ENCODE peak calls at places on chromosomes 4 and X, in nine cellular contexts. Y is transverse colon, R is HepG2, Q is H1, W is suprapubic skin, G is K562, Z is SK-N-SH, N is stomach, X is breast epithelium. L is an unnamed sample.

GRCh38 chr4:25702848-25703247 is 47.2 kb downstream of the SLC34A2 start:
- DNase-seq in Y (no peak), R (no peak), Q (no peak), W (peak; percentile 68), G (no peak), Z (no peak), N (no peak), X (no peak), L (no peak)

GRCh38 chrX:136138939-136139338 is 8.4 kb upstream of the FHL1 start:
- DNase-seq in Y (no peak), R (no peak), Q (no peak), W (no peak), G (no peak), Z (no peak), N (no peak), X (no peak), L (no peak)

GRCh38 chrX:115949900-115950822 is 220.4 kb upstream of the AGTR2 start:
- DNase-seq in Y (peak; percentile 50), R (peak; percentile 33), Q (no peak), W (no peak), G (no peak), Z (peak; percentile 62), N (peak; percentile 63), X (peak; percentile 34), L (no peak)

GRCh38 chr4:183458005-183458404 is 13.6 kb downstream of the CDKN2AIP start:
- DNase-seq in Y (no peak), R (no peak), Q (no peak), W (no peak), G (no peak), Z (no peak), N (no peak), X (no peak), L (no peak)

GRCh38 chrX:69506617-69507499 is 2.7 kb downstream of the NALF2 start:
- DNase-seq in Y (no peak), R (no peak), Q (no peak), W (no peak), G (no peak), Z (no peak), N (no peak), X (no peak), L (no peak)

GRCh38 chr4:185535818-185536729 is 767 bp upstream of the PDLIM3 start:
- DNase-seq in Y (peak; percentile 23), R (no peak), Q (no peak), W (no peak), G (no peak), Z (peak; percentile 33), N (no peak), X (peak; percentile 43), L (no peak)

GRCh38 chr4:181235361-181235760 is 1007.8 kb upstream of the TENM3 start:
- DNase-seq in Y (no peak), R (no peak), Q (no peak), W (no peak), G (no peak), Z (no peak), N (no peak), X (no peak), L (no peak)

GRCh38 chr4:114911141-114911540 is 202.3 kb downstream of the NDST4 start:
- DNase-seq in Y (no peak), R (no peak), Q (no peak), W (no peak), G (no peak), Z (no peak), N (no peak), X (no peak), L (no peak)

GRCh38 chr4:168993724-168994510 is 16.1 kb downstream of the CBR4 start:
- DNase-seq in Y (no peak), R (no peak), Q (no peak), W (no peak), G (no peak), Z (no peak), N (no peak), X (no peak), L (no peak)

GRCh38 chrX:131762802-131763234 is 218.9 kb downstream of the OR13H1 start:
- DNase-seq in Y (peak; percentile 61), R (no peak), Q (no peak), W (no peak), G (peak; percentile 6), Z (peak; percentile 50), N (peak; percentile 48), X (peak; percentile 61), L (no peak)

GRCh38 chr4:10098770-10099139 is 17.8 kb downstream of the WDR1 start:
- DNase-seq in Y (no peak), R (no peak), Q (no peak), W (no peak), G (no peak), Z (no peak), N (no peak), X (no peak), L (no peak)

GRCh38 chrX:117972681-117973080 is 143.9 kb downstream of the KLHL13 start:
- DNase-seq in Y (no peak), R (no peak), Q (no peak), W (no peak), G (no peak), Z (no peak), N (no peak), X (no peak), L (no peak)

GRCh38 chr4:53576676-53577372 is 14.5 kb downstream of the LNX1 start:
- DNase-seq in Y (no peak), R (no peak), Q (no peak), W (no peak), G (no peak), Z (no peak), N (no peak), X (no peak), L (no peak)

GRCh38 chr4:165763640-165764039 is 109.4 kb upstream of the TLL1 start:
- DNase-seq in Y (no peak), R (no peak), Q (no peak), W (no peak), G (no peak), Z (no peak), N (no peak), X (no peak), L (no peak)

GRCh38 chr4:40933272-40934053 is 183.7 kb downstream of the NSUN7 start:
- DNase-seq in Y (no peak), R (no peak), Q (no peak), W (peak; percentile 45), G (no peak), Z (peak; percentile 20), N (no peak), X (peak; percentile 5), L (no peak)

GRCh38 chr4:139887962-139888735 is 222.5 kb downstream of the MGST2 start:
- DNase-seq in Y (peak; percentile 16), R (no peak), Q (no peak), W (no peak), G (no peak), Z (peak; percentile 23), N (no peak), X (peak; percentile 80), L (no peak)

GRCh38 chr4:107564326-107564725 is 155.7 kb downstream of the PAPSS1 start:
- DNase-seq in Y (no peak), R (no peak), Q (no peak), W (no peak), G (no peak), Z (no peak), N (peak; percentile 26), X (no peak), L (no peak)

GRCh38 chr4:145679520-145679919 is 426 bp upstream of the C4orf51 start:
- DNase-seq in Y (no peak), R (peak; percentile 25), Q (no peak), W (no peak), G (no peak), Z (no peak), N (peak; percentile 32), X (peak; percentile 26), L (no peak)

GRCh38 chr4:103054030-103054429 is 22.5 kb downstream of the SLC9B2 start:
- DNase-seq in Y (no peak), R (peak; percentile 4), Q (no peak), W (no peak), G (no peak), Z (no peak), N (no peak), X (no peak), L (no peak)

GRCh38 chr4:105058177-105058812 is 88.4 kb upstream of the TET2 start:
- DNase-seq in Y (no peak), R (no peak), Q (no peak), W (no peak), G (no peak), Z (no peak), N (no peak), X (no peak), L (no peak)
- H3K27ac ChIP-seq in Y (no peak overlapping the region), R (no peak overlapping the region), Q (no peak overlapping the region), W (peak overlapping the region; percentile 45), G (no peak overlapping the region), Z (peak overlapping the region; percentile 56), N (no peak overlapping the region), X (no peak overlapping the region), L (no peak overlapping the region)

GRCh38 chr4:87505862-87506261 is 23.3 kb downstream of the SPARCL1 start:
- DNase-seq in Y (no peak), R (no peak), Q (peak; percentile 58), W (no peak), G (no peak), Z (no peak), N (no peak), X (no peak), L (no peak)

GRCh38 chr4:87498446-87498900 is 30.7 kb downstream of the SPARCL1 start:
- DNase-seq in Y (no peak), R (no peak), Q (no peak), W (no peak), G (no peak), Z (no peak), N (no peak), X (no peak), L (no peak)

GRCh38 chr4:87500107-87500462 is 29.1 kb downstream of the SPARCL1 start:
- DNase-seq in Y (no peak), R (no peak), Q (no peak), W (no peak), G (no peak), Z (no peak), N (no peak), X (no peak), L (no peak)

GRCh38 chr4:87499415-87500106 is 29.6 kb downstream of the SPARCL1 start:
- DNase-seq in Y (no peak), R (no peak), Q (no peak), W (no peak), G (no peak), Z (no peak), N (no peak), X (no peak), L (no peak)

GRCh38 chr4:87502580-87503238 is 26.5 kb downstream of the SPARCL1 start:
- DNase-seq in Y (no peak), R (no peak), Q (no peak), W (no peak), G (no peak), Z (no peak), N (no peak), X (no peak), L (no peak)
- TF ChIP-seq POLR2AphosphoS5 in Y (no peak), R (no peak), Q (no peak), W (no peak), G (no peak), Z (no peak), N (no peak), X (no peak), L (no peak)

GRCh38 chrX:40434947-40435346 is 145.8 kb upstream of the ATP6AP2 start:
- DNase-seq in Y (no peak), R (no peak), Q (peak; percentile 44), W (no peak), G (peak; percentile 62), Z (peak; percentile 51), N (no peak), X (no peak), L (no peak)
- H3K4me3 ChIP-seq in Y (no peak overlapping the region), R (no peak overlapping the region), Q (no peak overlapping the region), W (peak overlapping the region; percentile 22), G (peak overlapping the region; percentile 13), Z (no peak overlapping the region), N (no peak overlapping the region), X (no peak overlapping the region), L (no peak overlapping the region)

GRCh38 chrX:68454476-68455150 is 21.3 kb upstream of the OPHN1 start:
- DNase-seq in Y (no peak), R (no peak), Q (no peak), W (no peak), G (no peak), Z (no peak), N (no peak), X (no peak), L (no peak)
- H3K27ac ChIP-seq in Y (no peak overlapping the region), R (peak overlapping the region; percentile 48), Q (no peak overlapping the region), W (no peak overlapping the region), G (no peak overlapping the region), Z (no peak overlapping the region), N (no peak overlapping the region), X (no peak overlapping the region), L (no peak overlapping the region)